ENCODE peak calls at places on chromosomes 5 and 9, in four cellular contexts. One of them, this sample, is unnamed.

GRCh38 chr9:126169736-126170135 is 156.9 kb upstream of the MVB12B start:
- DNase-seq in cerebellum: no peak
- DNase-seq in Kasumi-1: no peak
- DNase-seq in ELF-1: no peak
- DNase-seq in this sample: no peak

GRCh38 chr5:20088361-20088760 is 100.4 kb upstream of the CDH18 start:
- DNase-seq in ELF-1: no peak
- DNase-seq in cerebellum: peak
- DNase-seq in Kasumi-1: no peak
- DNase-seq in this sample: no peak

GRCh38 chr9:92097997-92098482 is 17.2 kb downstream of the SPTLC1 start:
- DNase-seq in cerebellum: peak
- DNase-seq in ELF-1: peak
- DNase-seq in Kasumi-1: no peak
- DNase-seq in this sample: peak

GRCh38 chr5:173222466-173222865 is 12.5 kb downstream of the NKX2-5 start:
- DNase-seq in Kasumi-1: no peak
- DNase-seq in ELF-1: no peak
- DNase-seq in cerebellum: no peak
- DNase-seq in this sample: no peak

GRCh38 chr9:100216178-100216787 is 117.2 kb downstream of the INVS start:
- DNase-seq in cerebellum: no peak
- DNase-seq in Kasumi-1: peak
- DNase-seq in ELF-1: peak
- DNase-seq in this sample: peak

GRCh38 chr5:178357678-178358077 is 125.1 kb upstream of the PHYKPL start:
- DNase-seq in ELF-1: no peak
- DNase-seq in cerebellum: no peak
- DNase-seq in Kasumi-1: no peak
- DNase-seq in this sample: no peak

GRCh38 chr9:111330124-111330523 is at the start of gene OR2K2:
- DNase-seq in Kasumi-1: no peak
- DNase-seq in ELF-1: no peak
- DNase-seq in cerebellum: no peak
- DNase-seq in this sample: no peak

GRCh38 chr5:178450121-178450631 is 140.0 kb downstream of the COL23A1 start:
- DNase-seq in cerebellum: no peak
- DNase-seq in Kasumi-1: no peak
- DNase-seq in ELF-1: peak
- DNase-seq in this sample: peak

GRCh38 chr5:124519396-124519795 is 227.0 kb downstream of the ZNF608 start:
- DNase-seq in Kasumi-1: peak
- DNase-seq in ELF-1: no peak
- DNase-seq in cerebellum: peak
- DNase-seq in this sample: peak

GRCh38 chr9:95370064-95370463 is 52.6 kb upstream of the FANCC start:
- DNase-seq in Kasumi-1: no peak
- DNase-seq in cerebellum: no peak
- DNase-seq in ELF-1: no peak
- DNase-seq in this sample: no peak

GRCh38 chr5:154900071-154900470 is 37.9 kb downstream of the GEMIN5 start:
- DNase-seq in cerebellum: no peak
- DNase-seq in Kasumi-1: no peak
- DNase-seq in ELF-1: no peak
- DNase-seq in this sample: no peak